ENCODE peak calls at places on chromosomes 16 and 17, in four cellular contexts. U is WTC11, E is GM12878, K is K562. V is an unnamed sample.

GRCh38 chr16:72051818-72052217 is 2.5 kb upstream of the HP start:
- DNase-seq in U (no peak), E (no peak), K (no peak), V (no peak)

GRCh38 chr16:67022531-67023214 is 6.3 kb upstream of the CBFB start:
- DNase-seq in U (no peak), E (no peak), K (no peak), V (no peak)

GRCh38 chr16:52547001-52547833 is at the start of gene TOX3:
- DNase-seq in U (peak), E (no peak), K (no peak), V (no peak)

GRCh38 chr16:49280022-49280741 is 1.5 kb downstream of the CBLN1 start:
- DNase-seq in U (peak), E (no peak), K (no peak), V (no peak)

GRCh38 chr16:2095918-2096582 is 39.6 kb downstream of the PKD1 start:
- DNase-seq in U (no peak), E (no peak), K (no peak), V (no peak)

GRCh38 chr17:17514993-17515920 is 19.1 kb upstream of the RASD1 start:
- DNase-seq in U (peak), E (no peak), K (no peak), V (no peak)

GRCh38 chr16:78395035-78395434 is 295.6 kb downstream of the WWOX start:
- DNase-seq in U (no peak), E (no peak), K (no peak), V (no peak)

GRCh38 chr16:1333149-1333812 is at the start of gene BAIAP3:
- DNase-seq in U (peak), E (no peak), K (peak), V (no peak)

GRCh38 chr16:17832738-17833137 is 362.0 kb upstream of the XYLT1 start:
- DNase-seq in U (no peak), E (no peak), K (no peak), V (no peak)
- TF ChIP-seq NR2C2 in U (no peak), E (no peak), K (no peak), V (no peak)

DNA sequence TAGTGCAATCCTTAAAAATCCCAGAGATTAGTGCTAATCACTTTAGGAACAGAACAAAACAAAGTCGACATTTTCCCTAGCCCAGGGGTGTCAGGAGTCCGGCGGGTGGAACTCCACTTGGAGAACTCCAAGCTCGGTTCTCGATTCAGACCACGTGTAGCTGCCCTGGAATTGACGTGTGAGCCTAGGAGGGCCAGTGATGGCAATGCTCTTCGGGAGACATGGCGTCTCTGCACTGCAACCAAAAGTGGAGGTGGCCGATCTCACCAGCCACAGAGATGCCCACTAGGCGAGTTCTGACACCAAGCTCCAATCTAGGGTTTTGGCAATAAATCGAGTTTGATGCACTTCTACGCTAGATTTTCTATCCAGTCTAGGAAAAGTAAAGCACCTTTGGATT is 17.6 kb downstream of the MAP1LC3B start:
- DNase-seq in U (no peak), E (no peak), K (no peak), V (no peak)
- TF ChIP-seq NR2C2 in U (no peak), E (no peak), K (no peak), V (no peak)

GRCh38 chr17:7922499-7923289 is 6.6 kb upstream of the RNF227 start:
- DNase-seq in U (peak), E (no peak), K (no peak), V (no peak)
- TF ChIP-seq NR2C2 in U (no peak), E (no peak), K (no peak), V (no peak)

GRCh38 chr16:89863741-89864391 is 9.5 kb upstream of the TCF25 start:
- DNase-seq in U (no peak), E (peak), K (no peak), V (no peak)
- TF ChIP-seq NR2C2 in U (no peak), E (no peak), K (no peak), V (no peak)

DNA sequence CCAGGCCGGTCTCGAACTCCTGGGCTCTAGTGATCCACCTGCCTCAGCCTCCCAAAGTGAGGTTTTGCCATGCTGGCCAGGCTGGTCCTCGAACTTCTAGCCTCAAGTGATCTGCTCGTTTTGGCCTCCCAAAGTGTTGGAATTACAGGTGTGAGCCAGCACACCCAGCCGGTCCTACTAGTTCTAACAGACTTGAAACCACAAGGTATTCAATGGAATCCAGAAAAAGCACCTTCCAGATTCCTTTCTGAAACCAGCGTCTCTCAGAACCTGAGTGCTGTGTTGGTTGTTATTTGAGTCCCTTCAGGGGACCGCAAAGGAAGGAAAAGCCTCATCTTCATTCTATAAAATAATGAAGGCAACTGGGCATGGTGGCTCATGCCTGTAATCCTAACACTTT is 4.1 kb downstream of the KRABD2 start:
- DNase-seq in U (no peak), E (no peak), K (no peak), V (no peak)
- TF ChIP-seq NR2C2 in U (no peak), E (no peak), K (no peak), V (no peak)

GRCh38 chr17:61670691-61671090 is 79.7 kb upstream of the NACA2 start:
- DNase-seq in U (no peak), E (no peak), K (no peak), V (no peak)

GRCh38 chr17:61672140-61672539 is 81.1 kb upstream of the NACA2 start:
- DNase-seq in U (no peak), E (no peak), K (no peak), V (no peak)

GRCh38 chr17:61668486-61668885 is 77.5 kb upstream of the NACA2 start:
- DNase-seq in U (no peak), E (no peak), K (no peak), V (no peak)

GRCh38 chr17:61669522-61669921 is 78.5 kb upstream of the NACA2 start:
- DNase-seq in U (no peak), E (no peak), K (no peak), V (no peak)
- TF ChIP-seq NR2C2 in U (no peak), E (no peak), K (no peak), V (no peak)

GRCh38 chr17:13864551-13864950 is 204.8 kb upstream of the COX10 start:
- DNase-seq in U (no peak), E (no peak), K (no peak), V (no peak)

GRCh38 chr17:13862341-13862740 is 207.0 kb upstream of the COX10 start:
- DNase-seq in U (no peak), E (no peak), K (no peak), V (no peak)

GRCh38 chr17:13869301-13869700 is 200.0 kb upstream of the COX10 start:
- DNase-seq in U (no peak), E (no peak), K (no peak), V (no peak)

GRCh38 chr17:13871261-13871660 is 198.0 kb upstream of the COX10 start:
- DNase-seq in U (no peak), E (no peak), K (no peak), V (no peak)

GRCh38 chr17:13865650-13866049 is 203.7 kb upstream of the COX10 start:
- DNase-seq in U (no peak), E (no peak), K (no peak), V (no peak)
- TF ChIP-seq NR2C2 in U (no peak), E (no peak), K (no peak), V (no peak)

GRCh38 chr17:82076018-82076784 is 10.6 kb upstream of the DUS1L start:
- DNase-seq in U (no peak), E (no peak), K (no peak), V (no peak)

GRCh38 chr17:82078433-82078832 is 12.8 kb upstream of the DUS1L start:
- DNase-seq in U (no peak), E (no peak), K (no peak), V (no peak)

GRCh38 chr17:82079001-82079677 is 13.5 kb upstream of the DUS1L start:
- DNase-seq in U (no peak), E (no peak), K (no peak), V (no peak)

GRCh38 chr17:82076785-82077591 is 11.4 kb upstream of the DUS1L start:
- DNase-seq in U (no peak), E (no peak), K (no peak), V (peak)

DNA sequence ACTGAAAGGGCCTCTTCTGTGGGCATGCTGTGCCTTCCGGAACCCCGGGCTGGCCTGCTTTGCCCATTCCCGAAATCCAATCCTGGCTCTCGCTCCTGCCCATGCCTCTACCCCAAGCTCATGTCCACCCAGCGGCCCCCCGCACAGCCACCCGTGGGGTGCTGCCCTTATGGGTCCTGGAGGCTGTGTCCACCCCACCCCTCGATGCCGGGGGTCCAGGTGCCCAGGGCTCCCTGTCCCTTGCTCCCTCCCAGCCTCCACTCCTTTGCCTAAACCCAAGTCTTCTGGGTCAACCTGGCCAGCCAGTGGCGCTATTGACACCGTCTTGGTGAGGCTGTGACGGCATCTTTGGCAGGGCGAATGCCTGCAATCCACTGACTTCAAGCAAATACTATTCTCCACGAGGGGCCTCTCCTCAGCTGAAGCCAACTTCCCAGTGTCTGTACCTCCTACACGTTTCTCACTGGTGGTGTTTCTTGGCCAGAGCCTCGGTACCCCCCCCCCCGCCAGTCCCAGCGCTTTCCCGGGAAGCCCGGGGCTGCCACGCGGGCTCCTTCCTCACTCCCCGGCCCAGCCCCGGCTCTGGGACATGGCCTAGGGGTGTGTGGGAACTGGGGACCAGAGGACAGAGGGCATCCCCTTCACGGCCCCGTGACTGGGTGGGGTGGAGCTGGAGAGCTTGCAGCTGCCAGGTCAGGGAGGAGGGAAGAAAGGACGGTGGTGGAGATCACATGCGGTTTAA is 12.2 kb upstream of the DUS1L start:
- DNase-seq in U (no peak), E (no peak), K (no peak), V (no peak)
- TF ChIP-seq NR2C2 in U (no peak), E (no peak), K (no peak), V (no peak)

GRCh38 chr17:72631568-72631967 is 460.9 kb downstream of the SLC39A11 start:
- DNase-seq in U (no peak), E (no peak), K (no peak), V (peak)
- TF ChIP-seq NR2C2 in U (no peak), E (no peak), K (no peak), V (no peak)

V was measured in HepG2.